ENCODE peak calls at places on chromosome 11, in seven cellular contexts. One of them, this sample, is unnamed.

GRCh38 chr11:103609117-103610066 is 427.0 kb upstream of the DDI1 start:
- DNase-seq in A549: peak
- DNase-seq in BE2C: no peak
- DNase-seq in heart left ventricle: no peak
- DNase-seq in lower lobe of right lung: no peak
- DNase-seq in brain microvascular endothelial cell: peak
- DNase-seq in AG10803: peak
- DNase-seq in this sample: peak

GRCh38 chr11:11010624-11011127 is 152.8 kb upstream of the ZBED5 start:
- DNase-seq in A549: peak
- DNase-seq in BE2C: peak
- DNase-seq in heart left ventricle: peak
- DNase-seq in lower lobe of right lung: peak
- DNase-seq in brain microvascular endothelial cell: peak
- DNase-seq in AG10803: peak
- DNase-seq in this sample: no peak

GRCh38 chr11:75663808-75664207 is 5.0 kb downstream of the MAP6 start:
- DNase-seq in A549: no peak
- DNase-seq in BE2C: no peak
- DNase-seq in heart left ventricle: no peak
- DNase-seq in lower lobe of right lung: no peak
- DNase-seq in brain microvascular endothelial cell: no peak
- DNase-seq in AG10803: no peak
- DNase-seq in this sample: no peak

GRCh38 chr11:586376-587316 is 10.4 kb downstream of the PHRF1 start:
- DNase-seq in A549: no peak
- DNase-seq in BE2C: no peak
- DNase-seq in heart left ventricle: no peak
- DNase-seq in lower lobe of right lung: no peak
- DNase-seq in brain microvascular endothelial cell: no peak
- DNase-seq in AG10803: no peak
- DNase-seq in this sample: no peak

GRCh38 chr11:94002226-94002625 is 18.9 kb upstream of the HEPHL1 start:
- DNase-seq in A549: peak
- DNase-seq in BE2C: no peak
- DNase-seq in heart left ventricle: no peak
- DNase-seq in lower lobe of right lung: no peak
- DNase-seq in brain microvascular endothelial cell: peak
- DNase-seq in AG10803: peak
- DNase-seq in this sample: no peak

GRCh38 chr11:60699282-60699681 is at the start of gene MS4A8:
- DNase-seq in A549: no peak
- DNase-seq in BE2C: no peak
- DNase-seq in heart left ventricle: no peak
- DNase-seq in lower lobe of right lung: no peak
- DNase-seq in brain microvascular endothelial cell: no peak
- DNase-seq in AG10803: no peak
- DNase-seq in this sample: no peak

GRCh38 chr11:62909107-62909894 is 11.9 kb downstream of the CHRM1 start:
- DNase-seq in A549: peak
- DNase-seq in BE2C: peak
- DNase-seq in heart left ventricle: peak
- DNase-seq in lower lobe of right lung: peak
- DNase-seq in brain microvascular endothelial cell: peak
- DNase-seq in AG10803: peak
- DNase-seq in this sample: peak

GRCh38 chr11:19428206-19429001 is 187.7 kb upstream of the E2F8 start:
- DNase-seq in A549: peak
- DNase-seq in BE2C: no peak
- DNase-seq in heart left ventricle: no peak
- DNase-seq in lower lobe of right lung: no peak
- DNase-seq in brain microvascular endothelial cell: no peak
- DNase-seq in AG10803: no peak
- DNase-seq in this sample: no peak

GRCh38 chr11:86802601-86803051 is 2.3 kb downstream of the PRSS23 start:
- DNase-seq in A549: peak
- DNase-seq in BE2C: no peak
- DNase-seq in heart left ventricle: no peak
- DNase-seq in lower lobe of right lung: no peak
- DNase-seq in brain microvascular endothelial cell: no peak
- DNase-seq in AG10803: peak
- DNase-seq in this sample: peak

GRCh38 chr11:45166604-45166897 is 20.1 kb downstream of the PRDM11 start:
- DNase-seq in A549: no peak
- DNase-seq in BE2C: no peak
- DNase-seq in heart left ventricle: no peak
- DNase-seq in lower lobe of right lung: no peak
- DNase-seq in brain microvascular endothelial cell: no peak
- DNase-seq in AG10803: no peak
- DNase-seq in this sample: no peak

GRCh38 chr11:20025331-20025840 is 134.9 kb downstream of the DBX1 start:
- DNase-seq in A549: no peak
- DNase-seq in BE2C: no peak
- DNase-seq in heart left ventricle: no peak
- DNase-seq in lower lobe of right lung: no peak
- DNase-seq in brain microvascular endothelial cell: no peak
- DNase-seq in AG10803: no peak
- DNase-seq in this sample: no peak

GRCh38 chr11:4531666-4532065 is 13.3 kb upstream of the OR52M1 start:
- DNase-seq in A549: no peak
- DNase-seq in BE2C: no peak
- DNase-seq in heart left ventricle: no peak
- DNase-seq in lower lobe of right lung: no peak
- DNase-seq in brain microvascular endothelial cell: no peak
- DNase-seq in AG10803: no peak
- DNase-seq in this sample: no peak

GRCh38 chr11:128198206-128198605 is 389.2 kb downstream of the ETS1 start:
- DNase-seq in A549: no peak
- DNase-seq in BE2C: no peak
- DNase-seq in heart left ventricle: no peak
- DNase-seq in lower lobe of right lung: no peak
- DNase-seq in brain microvascular endothelial cell: no peak
- DNase-seq in AG10803: peak
- DNase-seq in this sample: no peak

GRCh38 chr11:66035653-66036333 is 9.5 kb upstream of the CATSPER1 start:
- DNase-seq in A549: no peak
- DNase-seq in BE2C: no peak
- DNase-seq in heart left ventricle: no peak
- DNase-seq in lower lobe of right lung: no peak
- DNase-seq in brain microvascular endothelial cell: no peak
- DNase-seq in AG10803: no peak
- DNase-seq in this sample: no peak

GRCh38 chr11:58674609-58675008 is 52.1 kb downstream of the CNTF start:
- DNase-seq in A549: no peak
- DNase-seq in BE2C: no peak
- DNase-seq in heart left ventricle: no peak
- DNase-seq in lower lobe of right lung: no peak
- DNase-seq in brain microvascular endothelial cell: no peak
- DNase-seq in AG10803: no peak
- DNase-seq in this sample: no peak

GRCh38 chr11:60957188-60957587 is 5.2 kb upstream of the SLC15A3 start:
- DNase-seq in A549: no peak
- DNase-seq in BE2C: no peak
- DNase-seq in heart left ventricle: no peak
- DNase-seq in lower lobe of right lung: no peak
- DNase-seq in brain microvascular endothelial cell: peak
- DNase-seq in AG10803: no peak
- DNase-seq in this sample: no peak

GRCh38 chr11:13343931-13344717 is 66.5 kb downstream of the BMAL1 start:
- DNase-seq in A549: peak
- DNase-seq in BE2C: peak
- DNase-seq in heart left ventricle: peak
- DNase-seq in lower lobe of right lung: no peak
- DNase-seq in brain microvascular endothelial cell: peak
- DNase-seq in AG10803: peak
- DNase-seq in this sample: peak

GRCh38 chr11:64127267-64128072 is 38.4 kb downstream of the MACROD1 start:
- DNase-seq in A549: no peak
- DNase-seq in BE2C: no peak
- DNase-seq in heart left ventricle: no peak
- DNase-seq in lower lobe of right lung: no peak
- DNase-seq in brain microvascular endothelial cell: no peak
- DNase-seq in AG10803: no peak
- DNase-seq in this sample: no peak
- TF ChIP-seq CTCF in A549: no peak
- TF ChIP-seq CTCF in BE2C: no peak
- TF ChIP-seq CTCF in heart left ventricle: no peak
- TF ChIP-seq CTCF in lower lobe of right lung: no peak
- TF ChIP-seq CTCF in brain microvascular endothelial cell: no peak
- TF ChIP-seq CTCF in AG10803: no peak
- TF ChIP-seq CTCF in this sample: no peak

GRCh38 chr11:16789560-16790483 is 51.4 kb downstream of the C11orf58 start:
- DNase-seq in A549: no peak
- DNase-seq in BE2C: no peak
- DNase-seq in heart left ventricle: no peak
- DNase-seq in lower lobe of right lung: no peak
- DNase-seq in brain microvascular endothelial cell: no peak
- DNase-seq in AG10803: no peak
- DNase-seq in this sample: no peak

GRCh38 chr11:16792426-16792825 is 54.0 kb downstream of the C11orf58 start:
- DNase-seq in A549: no peak
- DNase-seq in BE2C: no peak
- DNase-seq in heart left ventricle: no peak
- DNase-seq in lower lobe of right lung: no peak
- DNase-seq in brain microvascular endothelial cell: no peak
- DNase-seq in AG10803: peak
- DNase-seq in this sample: peak

GRCh38 chr11:16793009-16793408 is 54.6 kb downstream of the C11orf58 start:
- DNase-seq in A549: no peak
- DNase-seq in BE2C: no peak
- DNase-seq in heart left ventricle: no peak
- DNase-seq in lower lobe of right lung: no peak
- DNase-seq in brain microvascular endothelial cell: no peak
- DNase-seq in AG10803: no peak
- DNase-seq in this sample: no peak

GRCh38 chr11:16790484-16791240 is 52.2 kb downstream of the C11orf58 start:
- DNase-seq in A549: no peak
- DNase-seq in BE2C: no peak
- DNase-seq in heart left ventricle: no peak
- DNase-seq in lower lobe of right lung: no peak
- DNase-seq in brain microvascular endothelial cell: no peak
- DNase-seq in AG10803: no peak
- DNase-seq in this sample: no peak

DNA sequence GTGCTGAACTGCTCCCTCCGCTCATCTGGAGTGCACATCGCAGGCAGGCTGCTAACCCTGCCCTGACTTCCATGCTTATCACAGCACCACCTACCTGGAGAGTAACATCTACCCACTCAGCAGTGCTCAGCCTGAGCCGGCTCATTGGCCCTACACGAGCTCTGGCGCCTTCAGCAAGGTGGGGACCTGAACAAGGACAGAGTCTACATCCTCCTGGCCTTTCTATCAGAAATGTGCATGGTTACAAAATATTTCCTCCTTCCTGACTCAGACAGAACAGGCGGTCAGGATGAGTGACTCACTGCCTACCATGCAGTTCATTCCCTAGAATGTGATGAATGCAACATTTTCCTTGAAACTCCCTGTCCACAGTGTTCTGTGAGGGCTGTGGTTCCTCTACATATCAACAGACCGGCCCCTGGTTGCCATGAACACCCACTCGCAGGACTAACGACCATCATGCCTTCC is 53.1 kb downstream of the C11orf58 start:
- DNase-seq in A549: peak
- DNase-seq in BE2C: no peak
- DNase-seq in heart left ventricle: no peak
- DNase-seq in lower lobe of right lung: peak
- DNase-seq in brain microvascular endothelial cell: peak
- DNase-seq in AG10803: peak
- DNase-seq in this sample: peak
- H3K4me3 ChIP-seq in A549: no peak
- H3K4me3 ChIP-seq in BE2C: no peak
- H3K4me3 ChIP-seq in heart left ventricle: no peak
- H3K4me3 ChIP-seq in lower lobe of right lung: no peak
- H3K4me3 ChIP-seq in brain microvascular endothelial cell: peak
- H3K4me3 ChIP-seq in AG10803: no peak
- H3K4me3 ChIP-seq in this sample: no peak

DNA sequence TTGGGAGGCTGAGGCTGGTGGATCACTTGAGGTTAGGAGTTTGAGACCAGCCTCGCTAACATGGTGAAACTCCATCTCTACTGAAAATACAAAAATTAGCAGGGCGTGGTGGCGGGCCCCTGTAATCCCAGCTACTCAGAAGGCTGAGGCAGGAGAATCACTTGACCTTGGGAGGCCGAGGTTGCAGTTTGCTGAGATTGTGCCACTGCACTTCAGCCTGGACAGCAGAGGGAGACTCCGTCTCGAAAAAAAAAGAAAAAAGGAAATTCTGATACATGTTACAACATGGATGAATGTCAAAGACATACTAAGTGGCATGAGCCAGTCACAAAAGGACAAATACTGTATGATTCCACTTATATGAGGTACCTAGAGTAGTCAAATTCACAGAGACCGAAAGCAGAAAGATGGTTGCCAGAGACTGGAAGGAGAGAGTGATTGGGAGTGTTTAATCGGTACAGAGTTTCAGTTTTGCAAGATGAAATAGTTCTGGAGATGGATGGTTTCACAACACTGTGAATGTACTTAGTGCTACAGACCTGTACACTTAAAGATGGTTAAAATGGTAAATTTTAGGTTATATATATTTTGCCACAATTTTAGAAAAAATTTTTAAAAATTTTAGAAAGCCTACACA is 92.3 kb downstream of the BLID start:
- DNase-seq in A549: no peak
- DNase-seq in BE2C: no peak
- DNase-seq in heart left ventricle: no peak
- DNase-seq in lower lobe of right lung: no peak
- DNase-seq in brain microvascular endothelial cell: no peak
- DNase-seq in AG10803: peak
- DNase-seq in this sample: no peak
- TF ChIP-seq CTCF in A549: peak
- TF ChIP-seq CTCF in BE2C: no peak
- TF ChIP-seq CTCF in heart left ventricle: peak
- TF ChIP-seq CTCF in lower lobe of right lung: no peak
- TF ChIP-seq CTCF in brain microvascular endothelial cell: peak
- TF ChIP-seq CTCF in AG10803: peak
- TF ChIP-seq CTCF in this sample: peak

GRCh38 chr11:46914910-46915309 is 3.4 kb downstream of the LRP4 start:
- DNase-seq in A549: no peak
- DNase-seq in BE2C: no peak
- DNase-seq in heart left ventricle: no peak
- DNase-seq in lower lobe of right lung: no peak
- DNase-seq in brain microvascular endothelial cell: no peak
- DNase-seq in AG10803: no peak
- DNase-seq in this sample: no peak

GRCh38 chr11:46913484-46913883 is 4.9 kb downstream of the LRP4 start:
- DNase-seq in A549: no peak
- DNase-seq in BE2C: no peak
- DNase-seq in heart left ventricle: no peak
- DNase-seq in lower lobe of right lung: no peak
- DNase-seq in brain microvascular endothelial cell: no peak
- DNase-seq in AG10803: no peak
- DNase-seq in this sample: no peak

GRCh38 chr11:46914363-46914762 is 4.0 kb downstream of the LRP4 start:
- DNase-seq in A549: no peak
- DNase-seq in BE2C: peak
- DNase-seq in heart left ventricle: peak
- DNase-seq in lower lobe of right lung: no peak
- DNase-seq in brain microvascular endothelial cell: peak
- DNase-seq in AG10803: peak
- DNase-seq in this sample: no peak

GRCh38 chr11:46916251-46916650 is 2.1 kb downstream of the LRP4 start:
- DNase-seq in A549: no peak
- DNase-seq in BE2C: no peak
- DNase-seq in heart left ventricle: no peak
- DNase-seq in lower lobe of right lung: no peak
- DNase-seq in brain microvascular endothelial cell: no peak
- DNase-seq in AG10803: peak
- DNase-seq in this sample: no peak

GRCh38 chr11:46912526-46913150 is 5.7 kb downstream of the LRP4 start:
- DNase-seq in A549: no peak
- DNase-seq in BE2C: no peak
- DNase-seq in heart left ventricle: no peak
- DNase-seq in lower lobe of right lung: no peak
- DNase-seq in brain microvascular endothelial cell: no peak
- DNase-seq in AG10803: no peak
- DNase-seq in this sample: no peak
- H3K4me3 ChIP-seq in A549: no peak
- H3K4me3 ChIP-seq in BE2C: no peak
- H3K4me3 ChIP-seq in heart left ventricle: no peak
- H3K4me3 ChIP-seq in lower lobe of right lung: no peak
- H3K4me3 ChIP-seq in brain microvascular endothelial cell: peak
- H3K4me3 ChIP-seq in AG10803: no peak
- H3K4me3 ChIP-seq in this sample: peak

This sample was measured in astrocyte of the cerebellum.